ENCODE peak calls at places on chromosomes 4 and X, in nine cellular contexts. One of them, this sample, is unnamed.

GRCh38 chrX:93874554-93874953 is 200.5 kb downstream of the FAM133A start:
- DNase-seq in fibroblast of mammary gland: peak
- DNase-seq in fibroblast of lung: no peak
- DNase-seq in AG09309: no peak
- DNase-seq in H54: peak
- DNase-seq in T-cell: no peak
- DNase-seq in kidney: no peak
- DNase-seq in NCI-H187 treated with DMSO at 0.1 percent for 48 hours: no peak
- DNase-seq in activated CD4-positive, CD25-positive, alpha-beta regulatory T cell: no peak
- DNase-seq in this sample: no peak

GRCh38 chr4:184349283-184350039 is 124.9 kb downstream of the IRF2 start:
- DNase-seq in fibroblast of mammary gland: no peak
- DNase-seq in fibroblast of lung: no peak
- DNase-seq in AG09309: no peak
- DNase-seq in H54: no peak
- DNase-seq in T-cell: no peak
- DNase-seq in kidney: no peak
- DNase-seq in NCI-H187 treated with DMSO at 0.1 percent for 48 hours: no peak
- DNase-seq in activated CD4-positive, CD25-positive, alpha-beta regulatory T cell: no peak
- DNase-seq in this sample: no peak

GRCh38 chrX:44432641-44433040 is 89.2 kb upstream of the EFHC2 start:
- DNase-seq in fibroblast of mammary gland: peak
- DNase-seq in fibroblast of lung: peak
- DNase-seq in AG09309: no peak
- DNase-seq in H54: no peak
- DNase-seq in T-cell: no peak
- DNase-seq in kidney: no peak
- DNase-seq in NCI-H187 treated with DMSO at 0.1 percent for 48 hours: no peak
- DNase-seq in activated CD4-positive, CD25-positive, alpha-beta regulatory T cell: no peak
- DNase-seq in this sample: no peak

GRCh38 chrX:102599950-102600579 is 750 bp downstream of the ARMCX5 start:
- DNase-seq in fibroblast of mammary gland: peak
- DNase-seq in fibroblast of lung: peak
- DNase-seq in AG09309: no peak
- DNase-seq in H54: no peak
- DNase-seq in T-cell: no peak
- DNase-seq in kidney: no peak
- DNase-seq in NCI-H187 treated with DMSO at 0.1 percent for 48 hours: no peak
- DNase-seq in activated CD4-positive, CD25-positive, alpha-beta regulatory T cell: no peak
- DNase-seq in this sample: no peak

GRCh38 chr4:57231781-57232180 is 121.6 kb upstream of the IGFBP7 start:
- DNase-seq in fibroblast of mammary gland: peak
- DNase-seq in fibroblast of lung: peak
- DNase-seq in AG09309: no peak
- DNase-seq in H54: no peak
- DNase-seq in T-cell: no peak
- DNase-seq in kidney: no peak
- DNase-seq in NCI-H187 treated with DMSO at 0.1 percent for 48 hours: no peak
- DNase-seq in activated CD4-positive, CD25-positive, alpha-beta regulatory T cell: no peak
- DNase-seq in this sample: no peak

GRCh38 chr4:159764343-159764952 is 661.6 kb downstream of the RAPGEF2 start:
- DNase-seq in fibroblast of mammary gland: peak
- DNase-seq in fibroblast of lung: peak
- DNase-seq in AG09309: no peak
- DNase-seq in H54: no peak
- DNase-seq in T-cell: no peak
- DNase-seq in kidney: no peak
- DNase-seq in NCI-H187 treated with DMSO at 0.1 percent for 48 hours: no peak
- DNase-seq in activated CD4-positive, CD25-positive, alpha-beta regulatory T cell: no peak
- DNase-seq in this sample: no peak

GRCh38 chrX:40140706-40141499 is 43.1 kb upstream of the BCOR start:
- DNase-seq in fibroblast of mammary gland: peak
- DNase-seq in fibroblast of lung: peak
- DNase-seq in AG09309: no peak
- DNase-seq in H54: no peak
- DNase-seq in T-cell: no peak
- DNase-seq in kidney: peak
- DNase-seq in NCI-H187 treated with DMSO at 0.1 percent for 48 hours: no peak
- DNase-seq in activated CD4-positive, CD25-positive, alpha-beta regulatory T cell: no peak
- DNase-seq in this sample: no peak

GRCh38 chr4:103498161-103499070 is 221.4 kb downstream of the TACR3 start:
- DNase-seq in fibroblast of mammary gland: peak
- DNase-seq in fibroblast of lung: peak
- DNase-seq in AG09309: peak
- DNase-seq in H54: peak
- DNase-seq in T-cell: no peak
- DNase-seq in kidney: no peak
- DNase-seq in NCI-H187 treated with DMSO at 0.1 percent for 48 hours: no peak
- DNase-seq in activated CD4-positive, CD25-positive, alpha-beta regulatory T cell: no peak
- DNase-seq in this sample: no peak

GRCh38 chrX:75603833-75604232 is 81.0 kb upstream of the ZDHHC15 start:
- DNase-seq in fibroblast of mammary gland: peak
- DNase-seq in fibroblast of lung: peak
- DNase-seq in AG09309: no peak
- DNase-seq in H54: peak
- DNase-seq in T-cell: no peak
- DNase-seq in kidney: no peak
- DNase-seq in NCI-H187 treated with DMSO at 0.1 percent for 48 hours: no peak
- DNase-seq in activated CD4-positive, CD25-positive, alpha-beta regulatory T cell: no peak
- DNase-seq in this sample: no peak